ENCODE peak calls at places on chromosomes 16 and 17, in four cellular contexts. A, Y, I and X are unnamed samples.

GRCh38 chr16:54511181-54511731 is 224.7 kb upstream of the IRX3 start:
- DNase-seq in I (no peak), A (peak), Y (no peak), X (no peak)

GRCh38 chr16:24993722-24994686 is 21.2 kb downstream of the ARHGAP17 start:
- DNase-seq in Y (no peak), A (peak), I (no peak), X (no peak)

GRCh38 chr17:81950501-81950900 is 3.5 kb upstream of the MYADML2 start:
- DNase-seq in Y (no peak), A (no peak), I (no peak), X (no peak)

GRCh38 chr16:27424772-27425498 is 23.0 kb downstream of the IL21R start:
- DNase-seq in Y (no peak), A (no peak), I (no peak), X (no peak)

GRCh38 chr17:28204244-28204643 is 114.8 kb upstream of the TMEM97 start:
- DNase-seq in I (no peak), A (no peak), Y (no peak), X (no peak)

GRCh38 chr17:65485388-65486299 is 75.8 kb downstream of the AXIN2 start:
- DNase-seq in Y (no peak), I (no peak), A (peak), X (no peak)

GRCh38 chr16:57184113-57184512 is 1.7 kb downstream of the PSME3IP1 start:
- DNase-seq in Y (no peak), I (no peak), A (no peak), X (no peak)

GRCh38 chr16:57627184-57627871 is 1.1 kb upstream of the ADGRG1 start:
- DNase-seq in I (no peak), Y (no peak), A (peak), X (no peak)

GRCh38 chr17:72334205-72334604 is 213.4 kb downstream of the SOX9 start:
- DNase-seq in I (no peak), A (peak), Y (no peak), X (no peak)

GRCh38 chr17:72466606-72467005 is 345.8 kb downstream of the SOX9 start:
- DNase-seq in A (no peak), I (no peak), Y (no peak), X (no peak)

GRCh38 chr16:47448830-47449575 is 11.9 kb downstream of the ITFG1 start:
- DNase-seq in Y (no peak), I (no peak), A (no peak), X (no peak)

GRCh38 chr17:29347831-29348281 is 42.3 kb upstream of the TAOK1 start:
- DNase-seq in Y (no peak), A (peak), I (no peak), X (no peak)

GRCh38 chr16:79288046-79288445 is 312.5 kb downstream of the MAF start:
- DNase-seq in Y (no peak), I (no peak), A (no peak), X (no peak)

GRCh38 chr17:9924735-9925191 is 19.7 kb upstream of the RCVRN start:
- DNase-seq in Y (peak), A (peak), I (peak), X (no peak)

GRCh38 chr17:69326302-69327059 is 452 bp downstream of the ABCA5 start:
- DNase-seq in I (no peak), A (peak), Y (peak), X (no peak)

GRCh38 chr17:2223617-2223927 is 80.0 kb downstream of the SMG6 start:
- DNase-seq in I (no peak), Y (no peak), A (no peak), X (no peak)

GRCh38 chr17:35117984-35118383 is 1.7 kb downstream of the RAD51D start:
- DNase-seq in A (peak), Y (no peak), I (peak), X (no peak)

GRCh38 chr16:10485698-10486382 is 94.6 kb downstream of the EMP2 start:
- DNase-seq in I (no peak), Y (no peak), A (no peak), X (no peak)

GRCh38 chr16:76106647-76107046 is 170.6 kb upstream of the CNTNAP4 start:
- DNase-seq in I (no peak), A (no peak), Y (no peak), X (no peak)

GRCh38 chr17:19332371-19333131 is 30.0 kb downstream of the B9D1 start:
- DNase-seq in Y (no peak), I (no peak), A (no peak), X (no peak)

GRCh38 chr17:75077072-75077489 is 10.7 kb upstream of the SLC16A5 start:
- DNase-seq in Y (no peak), I (no peak), A (no peak), X (no peak)

GRCh38 chr17:2211661-2212327 is 91.8 kb downstream of the SMG6 start:
- DNase-seq in Y (no peak), A (no peak), I (no peak), X (no peak)

GRCh38 chr17:1625507-1626080 is 3.0 kb downstream of the SLC43A2 start:
- DNase-seq in Y (no peak), A (peak), I (no peak), X (no peak)

GRCh38 chr16:77782694-77783093 is 5.7 kb upstream of the VAT1L start:
- DNase-seq in Y (no peak), A (peak), I (no peak), X (no peak)

GRCh38 chr16:30741461-30741914 is 6.7 kb upstream of the PHKG2 start:
- DNase-seq in A (peak), Y (no peak), I (no peak), X (no peak)

GRCh38 chr17:9138161-9138717 is 116.9 kb downstream of the NTN1 start:
- DNase-seq in Y (no peak), I (no peak), A (no peak), X (no peak)

GRCh38 chr17:80785477-80786178 is 206.0 kb upstream of the CHMP6 start:
- DNase-seq in A (no peak), Y (no peak), I (peak), X (no peak)

GRCh38 chr17:62792122-62792800 is 15.9 kb downstream of the MARCHF10 start:
- DNase-seq in Y (no peak), A (peak), I (no peak), X (no peak)

GRCh38 chr16:77564791-77565390 is 130.1 kb upstream of the ADAMTS18 start:
- DNase-seq in I (no peak), Y (no peak), A (peak), X (no peak)

GRCh38 chr16:56506941-56507340 is 12.9 kb downstream of the BBS2 start:
- DNase-seq in A (peak), I (no peak), Y (no peak), X (no peak)

GRCh38 chr16:85103096-85104079 is 8.9 kb downstream of the CIBAR2 start:
- DNase-seq in Y (no peak), I (no peak), A (no peak), X (no peak)

GRCh38 chr17:45170976-45171337 is 9.3 kb downstream of the HEXIM2 start:
- DNase-seq in I (no peak), A (peak), Y (no peak), X (no peak)

GRCh38 chr17:47844814-47845453 is 3.9 kb upstream of the SCRN2 start:
- DNase-seq in A (peak), Y (no peak), I (no peak), X (no peak)